ENCODE peak calls at places on chromosomes 1 and 21, in ten cellular contexts. W is NB4; K is stimulated activated CD4-positive, alpha-beta T cell treated with anti-CD3 and anti-CD28 coated beads, Interleukin-4, amount 100 ng/mL, for 48 hours; D is GM06990; Y is GM13977; N is colonic mucosa; P is MCF 10A; E is COR-L47; O is fibroblast of gingiva; M is globus pallidus. S is an unnamed sample.

GRCh38 chr1:55685560-55685959 is 470.4 kb upstream of the USP24 start:
- DNase-seq in W (no peak), K (no peak), D (no peak), Y (no peak), N (no peak), P (no peak), E (no peak), O (no peak), M (no peak), S (no peak)

GRCh38 chr1:21828506-21829210 is 16.6 kb downstream of the LDLRAD2 start:
- DNase-seq in W (no peak), K (no peak), D (no peak), Y (no peak), N (no peak), P (no peak), E (no peak), O (no peak), M (no peak), S (no peak)

GRCh38 chr1:158803681-158804080 is 22.7 kb upstream of the OR6N2 start:
- DNase-seq in W (no peak), K (no peak), D (no peak), Y (no peak), N (no peak), P (no peak), E (no peak), O (no peak), M (no peak), S (no peak)

GRCh38 chr1:204348722-204349121 is 11.0 kb downstream of the PLEKHA6 start:
- DNase-seq in W (no peak), K (no peak), D (no peak), Y (no peak), N (peak; percentile 84), P (no peak), E (no peak), O (no peak), M (no peak), S (peak; percentile 57)

GRCh38 chr1:33300673-33301072 is 20.2 kb downstream of the A3GALT2 start:
- DNase-seq in W (no peak), K (no peak), D (no peak), Y (no peak), N (peak; percentile 46), P (peak; percentile 77), E (no peak), O (peak; percentile 86), M (peak; percentile 17), S (peak; percentile 25)

GRCh38 chr1:35443768-35444518 is 113.3 kb downstream of the KIAA0319L start:
- DNase-seq in W (no peak), K (no peak), D (no peak), Y (no peak), N (no peak), P (no peak), E (no peak), O (no peak), M (no peak), S (no peak)

GRCh38 chr1:17594026-17594425 is 54.5 kb downstream of the ARHGEF10L start:
- DNase-seq in W (no peak), K (no peak), D (no peak), Y (no peak), N (no peak), P (no peak), E (no peak), O (peak; percentile 53), M (no peak), S (no peak)

GRCh38 chr1:240888039-240888786 is 276.3 kb upstream of the GREM2 start:
- DNase-seq in W (peak; percentile 47), K (no peak), D (peak; percentile 18), Y (peak; percentile 52), N (peak; percentile 64), P (peak; percentile 88), E (peak; percentile 27), O (no peak), M (no peak), S (peak; percentile 23)

GRCh38 chr1:25675729-25676476 is 59.3 kb downstream of the MAN1C1 start:
- DNase-seq in W (no peak), K (peak; percentile 77), D (peak; percentile 79), Y (peak; percentile 71), N (no peak), P (no peak), E (no peak), O (no peak), M (no peak), S (no peak)

GRCh38 chr1:37497832-37498231 is 16.7 kb downstream of the MEAF6 start:
- DNase-seq in W (no peak), K (no peak), D (no peak), Y (no peak), N (peak; percentile 83), P (peak; percentile 67), E (peak; percentile 85), O (no peak), M (no peak), S (peak; percentile 69)

GRCh38 chr1:51506537-51506936 is 12.5 kb downstream of the EPS15 start:
- DNase-seq in W (no peak), K (no peak), D (peak; percentile 57), Y (no peak), N (no peak), P (peak; percentile 62), E (no peak), O (peak; percentile 91), M (peak; percentile 34), S (no peak)

GRCh38 chr1:234864116-234864515 is 254.1 kb upstream of the IRF2BP2 start:
- DNase-seq in W (no peak), K (no peak), D (no peak), Y (no peak), N (no peak), P (no peak), E (no peak), O (no peak), M (no peak), S (no peak)

GRCh38 chr1:241994171-241994570 is 4.7 kb downstream of the MAP1LC3C start:
- DNase-seq in W (no peak), K (no peak), D (no peak), Y (no peak), N (no peak), P (no peak), E (no peak), O (no peak), M (no peak), S (no peak)

GRCh38 chr21:32994305-32994704 is 31.4 kb upstream of the OLIG2 start:
- DNase-seq in W (peak; percentile 54), K (no peak), D (no peak), Y (peak; percentile 32), N (no peak), P (peak; percentile 40), E (no peak), O (no peak), M (peak; percentile 51), S (no peak)

GRCh38 chr1:101781437-101781836 is 215.3 kb downstream of the OLFM3 start:
- DNase-seq in W (peak; percentile 7), K (no peak), D (no peak), Y (no peak), N (peak; percentile 19), P (peak; percentile 41), E (peak; percentile 81), O (no peak), M (no peak), S (peak; percentile 12)

GRCh38 chr1:230321741-230322420 is 104.3 kb downstream of the PGBD5 start:
- DNase-seq in W (no peak), K (no peak), D (no peak), Y (no peak), N (no peak), P (no peak), E (no peak), O (no peak), M (no peak), S (no peak)

GRCh38 chr1:245867724-245868123 is 639.4 kb downstream of the SMYD3 start:
- DNase-seq in W (no peak), K (no peak), D (no peak), Y (no peak), N (no peak), P (no peak), E (no peak), O (no peak), M (no peak), S (no peak)

GRCh38 chr1:89822109-89822962 is 1.5 kb downstream of the LRRC8D start:
- DNase-seq in W (peak; percentile 72), K (no peak), D (no peak), Y (peak; percentile 26), N (peak; percentile 28), P (no peak), E (no peak), O (no peak), M (no peak), S (no peak)

GRCh38 chr1:205440476-205441317 is 15.1 kb downstream of the BLACAT1 start:
- DNase-seq in W (peak; percentile 51), K (peak; percentile 62), D (peak; percentile 63), Y (peak; percentile 76), N (peak; percentile 93), P (peak; percentile 93), E (no peak), O (no peak), M (peak; percentile 40), S (peak; percentile 87)

GRCh38 chr1:248834343-248834940 is 3.6 kb upstream of the ZNF672 start:
- DNase-seq in W (peak; percentile 48), K (no peak), D (no peak), Y (no peak), N (no peak), P (no peak), E (no peak), O (no peak), M (no peak), S (no peak)

GRCh38 chr1:245014247-245015029 is 140.3 kb upstream of the KIF26B start:
- DNase-seq in W (no peak), K (no peak), D (no peak), Y (no peak), N (no peak), P (no peak), E (no peak), O (no peak), M (no peak), S (no peak)

GRCh38 chr1:12769031-12769430 is 4.5 kb upstream of the PRAMEF12 start:
- DNase-seq in W (no peak), K (no peak), D (no peak), Y (no peak), N (no peak), P (no peak), E (no peak), O (no peak), M (no peak), S (no peak)

GRCh38 chr1:3003039-3003940 is 18.0 kb upstream of the ACTRT2 start:
- DNase-seq in W (no peak), K (no peak), D (no peak), Y (no peak), N (no peak), P (no peak), E (no peak), O (no peak), M (no peak), S (no peak)

GRCh38 chr1:22814176-22815042 is 103.8 kb downstream of the EPHB2 start:
- DNase-seq in W (no peak), K (no peak), D (no peak), Y (no peak), N (peak; percentile 45), P (no peak), E (peak; percentile 68), O (peak; percentile 65), M (peak; percentile 82), S (peak; percentile 41)

GRCh38 chr1:172970186-172970585 is 80.6 kb downstream of the TNFSF18 start:
- DNase-seq in W (no peak), K (no peak), D (no peak), Y (no peak), N (no peak), P (peak; percentile 71), E (no peak), O (no peak), M (no peak), S (no peak)

GRCh38 chr1:65698590-65698989 is 94.1 kb upstream of the PDE4B start:
- DNase-seq in W (no peak), K (no peak), D (no peak), Y (no peak), N (no peak), P (no peak), E (no peak), O (no peak), M (no peak), S (no peak)

GRCh38 chr1:244049142-244049968 is 1.7 kb upstream of the ZBTB18 start:
- DNase-seq in W (peak; percentile 58), K (no peak), D (peak; percentile 55), Y (peak; percentile 60), N (peak; percentile 45), P (peak; percentile 28), E (peak; percentile 37), O (no peak), M (peak; percentile 75), S (no peak)

GRCh38 chr21:43789276-43790052 is at the start of gene RRP1:
- DNase-seq in W (peak; percentile 89), K (peak; percentile 88), D (peak; percentile 92), Y (peak; percentile 99), N (peak; percentile 90), P (peak; percentile 85), E (peak; percentile 89), O (peak; percentile 78), M (peak; percentile 89), S (peak; percentile 93)